ENCODE peak calls at places on chromosome 3, in four cellular contexts. One of them, this sample, is unnamed.

GRCh38 chr3:188950832-188951489 is 220.8 kb upstream of the TPRG1 start:
- DNase-seq in T-helper 2 cell: no peak
- DNase-seq in HTR-8/SVneo: peak; percentile 64
- DNase-seq in H54: peak; percentile 78
- DNase-seq in this sample: peak; percentile 88

GRCh38 chr3:64267774-64268604 is 42.7 kb upstream of the PRICKLE2 start:
- DNase-seq in T-helper 2 cell: no peak
- DNase-seq in H54: peak; percentile 59
- DNase-seq in HTR-8/SVneo: no peak
- DNase-seq in this sample: no peak

GRCh38 chr3:170806141-170806540 is 63.9 kb downstream of the RPL22L1 start:
- DNase-seq in T-helper 2 cell: no peak
- DNase-seq in HTR-8/SVneo: no peak
- DNase-seq in H54: no peak
- DNase-seq in this sample: no peak

GRCh38 chr3:119769394-119770149 is 12.3 kb upstream of the NR1I2 start:
- DNase-seq in T-helper 2 cell: no peak
- DNase-seq in HTR-8/SVneo: peak; percentile 26
- DNase-seq in H54: no peak
- DNase-seq in this sample: no peak

GRCh38 chr3:81958967-81959625 is 197.7 kb upstream of the GBE1 start:
- DNase-seq in T-helper 2 cell: no peak
- DNase-seq in HTR-8/SVneo: no peak
- DNase-seq in H54: no peak
- DNase-seq in this sample: peak; percentile 86

GRCh38 chr3:53236112-53236841 is 19.5 kb downstream of the TKT start:
- DNase-seq in H54: peak; percentile 86
- DNase-seq in T-helper 2 cell: no peak
- DNase-seq in HTR-8/SVneo: peak; percentile 82
- DNase-seq in this sample: peak; percentile 66

GRCh38 chr3:161266731-161267150 is 45.6 kb downstream of the NMD3 start:
- DNase-seq in HTR-8/SVneo: peak; percentile 10
- DNase-seq in H54: no peak
- DNase-seq in T-helper 2 cell: no peak
- DNase-seq in this sample: peak; percentile 44

GRCh38 chr3:51947215-51947900 is 5.2 kb downstream of the PARP3 start:
- DNase-seq in H54: no peak
- DNase-seq in T-helper 2 cell: no peak
- DNase-seq in HTR-8/SVneo: no peak
- DNase-seq in this sample: no peak

GRCh38 chr3:39208463-39209055 is 16.2 kb upstream of the XIRP1 start:
- DNase-seq in HTR-8/SVneo: peak; percentile 49
- DNase-seq in T-helper 2 cell: no peak
- DNase-seq in H54: no peak
- DNase-seq in this sample: peak; percentile 37

GRCh38 chr3:188280627-188281026 is 126.7 kb downstream of the LPP start:
- DNase-seq in HTR-8/SVneo: no peak
- DNase-seq in H54: no peak
- DNase-seq in T-helper 2 cell: no peak
- DNase-seq in this sample: no peak

GRCh38 chr3:17518189-17519059 is 224.0 kb downstream of the TBC1D5 start:
- DNase-seq in H54: no peak
- DNase-seq in HTR-8/SVneo: no peak
- DNase-seq in T-helper 2 cell: no peak
- DNase-seq in this sample: no peak

GRCh38 chr3:64915778-64916177 is 228.0 kb upstream of the ADAMTS9 start:
- DNase-seq in HTR-8/SVneo: no peak
- DNase-seq in H54: no peak
- DNase-seq in T-helper 2 cell: no peak
- DNase-seq in this sample: no peak

GRCh38 chr3:12468276-12468675 is 16.0 kb upstream of the TSEN2 start:
- DNase-seq in H54: no peak
- DNase-seq in T-helper 2 cell: no peak
- DNase-seq in HTR-8/SVneo: no peak
- DNase-seq in this sample: no peak

GRCh38 chr3:57160046-57160730 is 5.0 kb downstream of the IL17RD start:
- DNase-seq in T-helper 2 cell: no peak
- DNase-seq in HTR-8/SVneo: no peak
- DNase-seq in H54: no peak
- DNase-seq in this sample: no peak

GRCh38 chr3:70281663-70282062 is 30.8 kb downstream of the MDFIC2 start:
- DNase-seq in T-helper 2 cell: no peak
- DNase-seq in HTR-8/SVneo: peak; percentile 42
- DNase-seq in H54: peak; percentile 1
- DNase-seq in this sample: no peak

GRCh38 chr3:31305324-31305723 is 227.4 kb upstream of the STT3B start:
- DNase-seq in HTR-8/SVneo: no peak
- DNase-seq in T-helper 2 cell: no peak
- DNase-seq in H54: no peak
- DNase-seq in this sample: no peak

GRCh38 chr3:15535757-15536156 is 14.3 kb upstream of the COLQ start:
- DNase-seq in H54: no peak
- DNase-seq in T-helper 2 cell: peak; percentile 23
- DNase-seq in HTR-8/SVneo: no peak
- DNase-seq in this sample: no peak

GRCh38 chr3:125141596-125142417 is 70.7 kb downstream of the SLC12A8 start:
- DNase-seq in H54: no peak
- DNase-seq in T-helper 2 cell: peak; percentile 57
- DNase-seq in HTR-8/SVneo: no peak
- DNase-seq in this sample: no peak

GRCh38 chr3:61560452-61561373 is 658 bp upstream of the PTPRG start:
- DNase-seq in T-helper 2 cell: no peak
- DNase-seq in H54: peak; percentile 81
- DNase-seq in HTR-8/SVneo: peak; percentile 53
- DNase-seq in this sample: peak; percentile 29

GRCh38 chr3:36679384-36680200 is 84.8 kb downstream of the DCLK3 start:
- DNase-seq in T-helper 2 cell: no peak
- DNase-seq in H54: no peak
- DNase-seq in HTR-8/SVneo: no peak
- DNase-seq in this sample: no peak

GRCh38 chr3:5799421-5799820 is 611.9 kb downstream of the EDEM1 start:
- DNase-seq in HTR-8/SVneo: no peak
- DNase-seq in H54: no peak
- DNase-seq in T-helper 2 cell: no peak
- DNase-seq in this sample: no peak

GRCh38 chr3:45017826-45018225 is 8.3 kb upstream of the CLEC3B start:
- DNase-seq in T-helper 2 cell: no peak
- DNase-seq in HTR-8/SVneo: no peak
- DNase-seq in H54: no peak
- DNase-seq in this sample: no peak